ENCODE peak calls at places on chromosome 9, in six cellular contexts. One of them, this sample, is unnamed.

GRCh38 chr9:88476491-88477271 is 58.3 kb upstream of the NXNL2 start:
- DNase-seq in psoas muscle: no peak
- DNase-seq in left ventricle myocardium inferior: no peak
- DNase-seq in Panc1: no peak
- DNase-seq in brain microvascular endothelial cell: peak
- DNase-seq in mammary epithelial cell: no peak
- DNase-seq in this sample: no peak

GRCh38 chr9:98367371-98367900 is 112.0 kb upstream of the TBC1D2 start:
- DNase-seq in psoas muscle: no peak
- DNase-seq in mammary epithelial cell: no peak
- DNase-seq in left ventricle myocardium inferior: no peak
- DNase-seq in Panc1: no peak
- DNase-seq in brain microvascular endothelial cell: no peak
- DNase-seq in this sample: no peak

GRCh38 chr9:88322906-88323566 is 65.2 kb upstream of the SPIN1 start:
- DNase-seq in left ventricle myocardium inferior: no peak
- DNase-seq in psoas muscle: no peak
- DNase-seq in Panc1: no peak
- DNase-seq in mammary epithelial cell: peak
- DNase-seq in brain microvascular endothelial cell: peak
- DNase-seq in this sample: no peak

GRCh38 chr9:120696551-120697230 is 17.6 kb downstream of the MEGF9 start:
- DNase-seq in brain microvascular endothelial cell: no peak
- DNase-seq in left ventricle myocardium inferior: no peak
- DNase-seq in mammary epithelial cell: peak
- DNase-seq in Panc1: no peak
- DNase-seq in psoas muscle: no peak
- DNase-seq in this sample: no peak

GRCh38 chr9:119071636-119072035 is 297.6 kb downstream of the BRINP1 start:
- DNase-seq in Panc1: no peak
- DNase-seq in left ventricle myocardium inferior: no peak
- DNase-seq in mammary epithelial cell: no peak
- DNase-seq in brain microvascular endothelial cell: no peak
- DNase-seq in psoas muscle: no peak
- DNase-seq in this sample: no peak

GRCh38 chr9:91243029-91243428 is 118.7 kb downstream of the AUH start:
- DNase-seq in Panc1: no peak
- DNase-seq in brain microvascular endothelial cell: no peak
- DNase-seq in psoas muscle: no peak
- DNase-seq in mammary epithelial cell: no peak
- DNase-seq in left ventricle myocardium inferior: no peak
- DNase-seq in this sample: no peak

GRCh38 chr9:87212563-87213154 is 265.4 kb upstream of the GAS1 start:
- DNase-seq in psoas muscle: no peak
- DNase-seq in mammary epithelial cell: peak
- DNase-seq in brain microvascular endothelial cell: no peak
- DNase-seq in left ventricle myocardium inferior: no peak
- DNase-seq in Panc1: no peak
- DNase-seq in this sample: no peak

GRCh38 chr9:91557352-91557751 is 133.7 kb upstream of the NFIL3 start:
- DNase-seq in psoas muscle: no peak
- DNase-seq in left ventricle myocardium inferior: no peak
- DNase-seq in brain microvascular endothelial cell: no peak
- DNase-seq in mammary epithelial cell: no peak
- DNase-seq in Panc1: no peak
- DNase-seq in this sample: no peak

GRCh38 chr9:99678550-99678949 is 143.1 kb upstream of the NR4A3 start:
- DNase-seq in brain microvascular endothelial cell: no peak
- DNase-seq in psoas muscle: no peak
- DNase-seq in mammary epithelial cell: no peak
- DNase-seq in Panc1: no peak
- DNase-seq in left ventricle myocardium inferior: no peak
- DNase-seq in this sample: no peak

GRCh38 chr9:2610985-2611384 is 10.6 kb upstream of the VLDLR start:
- DNase-seq in brain microvascular endothelial cell: no peak
- DNase-seq in left ventricle myocardium inferior: no peak
- DNase-seq in mammary epithelial cell: no peak
- DNase-seq in psoas muscle: no peak
- DNase-seq in Panc1: no peak
- DNase-seq in this sample: no peak

GRCh38 chr9:97475079-97475478 is 26.4 kb upstream of the TMOD1 start:
- DNase-seq in Panc1: no peak
- DNase-seq in mammary epithelial cell: no peak
- DNase-seq in psoas muscle: no peak
- DNase-seq in left ventricle myocardium inferior: no peak
- DNase-seq in brain microvascular endothelial cell: no peak
- DNase-seq in this sample: no peak

GRCh38 chr9:17531642-17532254 is 47.1 kb upstream of the SH3GL2 start:
- DNase-seq in mammary epithelial cell: peak
- DNase-seq in psoas muscle: no peak
- DNase-seq in left ventricle myocardium inferior: no peak
- DNase-seq in Panc1: peak
- DNase-seq in brain microvascular endothelial cell: peak
- DNase-seq in this sample: no peak

GRCh38 chr9:118331622-118332045 is 627.4 kb downstream of the TLR4 start:
- DNase-seq in left ventricle myocardium inferior: no peak
- DNase-seq in mammary epithelial cell: peak
- DNase-seq in brain microvascular endothelial cell: peak
- DNase-seq in Panc1: peak
- DNase-seq in psoas muscle: no peak
- DNase-seq in this sample: no peak

GRCh38 chr9:111896942-111897830 is 572 bp downstream of the UGCG start:
- DNase-seq in left ventricle myocardium inferior: peak
- DNase-seq in Panc1: no peak
- DNase-seq in psoas muscle: peak
- DNase-seq in brain microvascular endothelial cell: no peak
- DNase-seq in mammary epithelial cell: peak
- DNase-seq in this sample: peak

GRCh38 chr9:112894031-112894430 is 3.4 kb upstream of the SLC46A2 start:
- DNase-seq in Panc1: no peak
- DNase-seq in left ventricle myocardium inferior: no peak
- DNase-seq in mammary epithelial cell: peak
- DNase-seq in brain microvascular endothelial cell: peak
- DNase-seq in psoas muscle: no peak
- DNase-seq in this sample: no peak

GRCh38 chr9:131432597-131433301 is 38.9 kb downstream of the PRRC2B start:
- DNase-seq in mammary epithelial cell: peak
- DNase-seq in psoas muscle: no peak
- DNase-seq in left ventricle myocardium inferior: no peak
- DNase-seq in brain microvascular endothelial cell: peak
- DNase-seq in Panc1: no peak
- DNase-seq in this sample: no peak

GRCh38 chr9:95077766-95078382 is 239.6 kb downstream of the FANCC start:
- DNase-seq in mammary epithelial cell: no peak
- DNase-seq in psoas muscle: no peak
- DNase-seq in brain microvascular endothelial cell: no peak
- DNase-seq in left ventricle myocardium inferior: no peak
- DNase-seq in Panc1: no peak
- DNase-seq in this sample: no peak

GRCh38 chr9:95078516-95078915 is 239.0 kb downstream of the FANCC start:
- DNase-seq in psoas muscle: no peak
- DNase-seq in brain microvascular endothelial cell: no peak
- DNase-seq in Panc1: no peak
- DNase-seq in left ventricle myocardium inferior: no peak
- DNase-seq in mammary epithelial cell: no peak
- DNase-seq in this sample: no peak

GRCh38 chr9:95079461-95079860 is 238.0 kb downstream of the FANCC start:
- DNase-seq in Panc1: no peak
- DNase-seq in mammary epithelial cell: no peak
- DNase-seq in left ventricle myocardium inferior: no peak
- DNase-seq in brain microvascular endothelial cell: no peak
- DNase-seq in psoas muscle: no peak
- DNase-seq in this sample: no peak

GRCh38 chr9:95077053-95077765 is 240.3 kb downstream of the FANCC start:
- DNase-seq in Panc1: no peak
- DNase-seq in psoas muscle: no peak
- DNase-seq in brain microvascular endothelial cell: no peak
- DNase-seq in left ventricle myocardium inferior: no peak
- DNase-seq in mammary epithelial cell: no peak
- DNase-seq in this sample: no peak

DNA sequence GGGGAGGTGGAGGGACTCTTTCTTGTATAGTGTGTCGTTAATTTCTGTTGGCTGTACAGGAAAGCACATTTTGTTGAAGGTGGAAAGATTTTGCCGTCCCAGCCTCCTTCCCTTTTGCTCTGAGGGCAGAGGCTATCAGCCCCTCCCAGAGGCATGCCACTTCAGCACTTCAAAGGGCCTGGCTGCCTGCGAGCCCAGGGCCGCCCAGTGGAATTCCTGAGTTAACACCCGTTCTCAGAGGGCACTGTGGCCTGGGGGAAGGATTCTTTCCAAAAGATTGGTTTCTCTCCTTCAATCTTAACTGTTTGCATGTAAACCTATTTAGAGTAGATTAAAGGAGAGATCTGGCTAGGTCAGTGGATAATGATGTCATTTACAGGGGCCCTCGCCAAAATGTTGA is 238.6 kb downstream of the FANCC start:
- DNase-seq in mammary epithelial cell: no peak
- DNase-seq in psoas muscle: no peak
- DNase-seq in left ventricle myocardium inferior: no peak
- DNase-seq in Panc1: no peak
- DNase-seq in brain microvascular endothelial cell: no peak
- DNase-seq in this sample: peak
- H3K27ac ChIP-seq in mammary epithelial cell: no peak
- H3K27ac ChIP-seq in psoas muscle: peak
- H3K27ac ChIP-seq in left ventricle myocardium inferior: peak
- H3K27ac ChIP-seq in Panc1: no peak
- H3K27ac ChIP-seq in brain microvascular endothelial cell: no peak
- H3K27ac ChIP-seq in this sample: peak

GRCh38 chr9:93093081-93093448 is 3.0 kb upstream of the CARD19 start:
- DNase-seq in Panc1: no peak
- DNase-seq in left ventricle myocardium inferior: no peak
- DNase-seq in psoas muscle: no peak
- DNase-seq in brain microvascular endothelial cell: no peak
- DNase-seq in mammary epithelial cell: no peak
- DNase-seq in this sample: peak
- H3K27ac ChIP-seq in Panc1: no peak
- H3K27ac ChIP-seq in left ventricle myocardium inferior: peak
- H3K27ac ChIP-seq in psoas muscle: peak
- H3K27ac ChIP-seq in brain microvascular endothelial cell: no peak
- H3K27ac ChIP-seq in mammary epithelial cell: no peak
- H3K27ac ChIP-seq in this sample: peak

GRCh38 chr9:125655074-125655633 is 51.9 kb downstream of the MAPKAP1 start:
- DNase-seq in left ventricle myocardium inferior: no peak
- DNase-seq in Panc1: no peak
- DNase-seq in mammary epithelial cell: no peak
- DNase-seq in brain microvascular endothelial cell: no peak
- DNase-seq in psoas muscle: no peak
- DNase-seq in this sample: no peak
- H3K27ac ChIP-seq in left ventricle myocardium inferior: no peak
- H3K27ac ChIP-seq in Panc1: no peak
- H3K27ac ChIP-seq in mammary epithelial cell: no peak
- H3K27ac ChIP-seq in brain microvascular endothelial cell: peak
- H3K27ac ChIP-seq in psoas muscle: no peak
- H3K27ac ChIP-seq in this sample: no peak

DNA sequence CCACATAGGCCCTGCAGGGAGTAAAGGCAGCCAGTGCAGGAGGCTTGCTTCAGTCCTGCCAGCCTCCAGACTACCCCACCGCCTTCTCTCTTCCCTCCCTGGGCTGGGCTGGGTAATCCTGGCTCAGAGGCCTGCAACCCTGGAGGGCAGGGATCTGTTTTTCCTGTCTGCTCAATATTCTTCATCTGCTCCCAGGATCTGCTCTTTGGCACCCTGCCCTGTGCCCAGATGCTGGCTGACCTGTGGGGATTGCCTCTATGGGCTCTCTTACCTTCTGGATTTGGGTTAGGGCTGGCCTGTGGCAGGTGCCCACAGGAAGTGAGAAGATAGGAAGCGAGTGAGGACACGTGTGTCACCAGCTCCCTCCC is 7.3 kb upstream of the ANGPTL2 start:
- DNase-seq in brain microvascular endothelial cell: no peak
- DNase-seq in psoas muscle: peak
- DNase-seq in mammary epithelial cell: no peak
- DNase-seq in left ventricle myocardium inferior: no peak
- DNase-seq in Panc1: no peak
- DNase-seq in this sample: no peak
- H3K27ac ChIP-seq in brain microvascular endothelial cell: no peak
- H3K27ac ChIP-seq in psoas muscle: peak
- H3K27ac ChIP-seq in mammary epithelial cell: no peak
- H3K27ac ChIP-seq in left ventricle myocardium inferior: peak
- H3K27ac ChIP-seq in Panc1: no peak
- H3K27ac ChIP-seq in this sample: peak

DNA sequence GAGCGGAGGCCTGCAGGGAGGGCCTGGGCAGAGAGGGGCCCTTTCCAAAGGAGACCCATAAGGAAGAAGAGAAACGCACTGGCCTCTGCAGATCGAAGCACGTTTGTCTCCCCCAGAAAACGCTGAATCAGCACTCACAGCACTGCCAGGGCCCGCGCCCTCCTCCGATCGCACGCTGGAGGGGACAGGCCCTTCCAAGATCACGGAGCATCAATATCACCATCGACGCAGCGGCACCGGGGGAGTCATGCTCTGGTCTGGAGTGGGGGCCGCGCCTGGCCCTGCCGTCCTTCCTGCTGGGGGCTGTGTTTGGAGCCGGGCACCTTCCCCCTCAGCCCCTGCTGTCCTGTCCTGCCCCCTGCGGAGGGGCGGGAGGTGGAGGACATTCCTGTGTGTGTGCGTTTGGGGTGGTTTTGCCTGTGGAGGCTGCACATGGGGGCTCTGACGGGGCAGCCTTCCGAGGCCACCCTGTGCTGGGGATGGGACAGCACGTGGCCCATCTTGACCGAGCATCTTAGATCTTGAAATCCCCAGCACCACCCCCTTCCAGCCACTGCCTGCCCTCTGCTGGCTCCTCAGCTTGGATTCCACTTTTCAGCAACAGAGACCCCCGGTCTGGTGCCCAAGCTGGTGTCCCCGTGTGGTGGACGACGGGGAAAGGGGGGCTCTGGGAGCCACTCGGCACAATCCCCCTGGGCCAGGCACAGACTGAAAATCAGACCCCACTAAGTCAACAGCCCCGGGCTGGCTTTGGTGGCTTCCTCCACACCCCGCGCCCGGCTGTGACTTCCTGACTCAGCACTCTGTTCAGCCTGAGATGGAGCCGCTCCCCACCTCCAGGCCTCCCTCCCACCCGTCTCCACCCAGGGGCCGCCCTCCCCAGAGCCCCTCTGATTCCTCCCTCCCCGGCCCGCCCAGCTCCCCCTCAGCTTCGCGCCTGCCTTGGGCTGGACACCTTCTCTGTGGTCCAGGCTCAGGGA is 8.3 kb downstream of the TMEM250 start:
- DNase-seq in left ventricle myocardium inferior: no peak
- DNase-seq in Panc1: no peak
- DNase-seq in psoas muscle: no peak
- DNase-seq in mammary epithelial cell: no peak
- DNase-seq in brain microvascular endothelial cell: no peak
- DNase-seq in this sample: no peak
- H3K27ac ChIP-seq in left ventricle myocardium inferior: peak
- H3K27ac ChIP-seq in Panc1: no peak
- H3K27ac ChIP-seq in psoas muscle: peak
- H3K27ac ChIP-seq in mammary epithelial cell: no peak
- H3K27ac ChIP-seq in brain microvascular endothelial cell: no peak
- H3K27ac ChIP-seq in this sample: peak

This sample was measured in lower lobe of right lung.